ENCODE peak calls at places on chromosome 17, in five cellular contexts. M, T, N, S and H are unnamed samples.

GRCh38 chr17:60461584-60461983 is 39.3 kb downstream of the CHCT1 start:
- DNase-seq in T (no peak), S (no peak), M (no peak), N (no peak), H (no peak)

GRCh38 chr17:29905086-29905878 is 24.7 kb downstream of the SSH2 start:
- DNase-seq in S (no peak), N (no peak), M (no peak), T (no peak), H (no peak)

GRCh38 chr17:76266244-76266938 is 1.2 kb downstream of the UBALD2 start:
- DNase-seq in S (no peak), M (peak), N (no peak), T (peak), H (peak)

GRCh38 chr17:18928726-18929125 is 23.2 kb upstream of the SLC5A10 start:
- DNase-seq in S (no peak), T (peak), N (no peak), M (no peak), H (no peak)

GRCh38 chr17:44552361-44552760 is 4.9 kb upstream of the FZD2 start:
- DNase-seq in N (peak), T (no peak), M (no peak), S (no peak), H (no peak)

GRCh38 chr17:65557349-65558310 is 3.8 kb downstream of the AXIN2 start:
- DNase-seq in S (peak), N (peak), M (no peak), T (no peak), H (no peak)

GRCh38 chr17:51407576-51407975 is 147.2 kb downstream of the UTP18 start:
- DNase-seq in N (no peak), S (no peak), M (no peak), T (no peak), H (no peak)

GRCh38 chr17:57158795-57159194 is 73.7 kb downstream of the AKAP1 start:
- DNase-seq in S (no peak), N (no peak), M (no peak), T (no peak), H (no peak)

GRCh38 chr17:30334421-30334820 is 564 bp upstream of the TMIGD1 start:
- DNase-seq in N (no peak), T (no peak), M (no peak), S (no peak), H (no peak)

GRCh38 chr17:49063652-49064051 is 66.5 kb downstream of the IGF2BP1 start:
- DNase-seq in S (no peak), T (no peak), N (no peak), M (no peak), H (no peak)

GRCh38 chr17:42166196-42166763 is 11.5 kb upstream of the RAB5C start:
- DNase-seq in N (no peak), T (no peak), S (no peak), M (no peak), H (no peak)

GRCh38 chr17:71580220-71580619 is 540.6 kb upstream of the SOX9 start:
- DNase-seq in M (no peak), T (no peak), S (no peak), N (no peak), H (no peak)

GRCh38 chr17:43389022-43389947 is 9.5 kb upstream of the ARL4D start:
- DNase-seq in S (peak), T (peak), N (peak), M (peak), H (peak)

GRCh38 chr17:72778161-72779151 is 314.0 kb downstream of the SLC39A11 start:
- DNase-seq in T (peak), M (peak), N (no peak), S (no peak), H (no peak)
- H3K4me3 ChIP-seq in T (no peak), M (no peak), N (no peak), S (no peak), H (no peak)

GRCh38 chr17:80779961-80780380 is 211.7 kb upstream of the CHMP6 start:
- DNase-seq in T (no peak), N (no peak), S (no peak), M (peak), H (peak)
- TF ChIP-seq CTCF in T (no peak), N (no peak), S (no peak), M (no peak), H (no peak)

DNA sequence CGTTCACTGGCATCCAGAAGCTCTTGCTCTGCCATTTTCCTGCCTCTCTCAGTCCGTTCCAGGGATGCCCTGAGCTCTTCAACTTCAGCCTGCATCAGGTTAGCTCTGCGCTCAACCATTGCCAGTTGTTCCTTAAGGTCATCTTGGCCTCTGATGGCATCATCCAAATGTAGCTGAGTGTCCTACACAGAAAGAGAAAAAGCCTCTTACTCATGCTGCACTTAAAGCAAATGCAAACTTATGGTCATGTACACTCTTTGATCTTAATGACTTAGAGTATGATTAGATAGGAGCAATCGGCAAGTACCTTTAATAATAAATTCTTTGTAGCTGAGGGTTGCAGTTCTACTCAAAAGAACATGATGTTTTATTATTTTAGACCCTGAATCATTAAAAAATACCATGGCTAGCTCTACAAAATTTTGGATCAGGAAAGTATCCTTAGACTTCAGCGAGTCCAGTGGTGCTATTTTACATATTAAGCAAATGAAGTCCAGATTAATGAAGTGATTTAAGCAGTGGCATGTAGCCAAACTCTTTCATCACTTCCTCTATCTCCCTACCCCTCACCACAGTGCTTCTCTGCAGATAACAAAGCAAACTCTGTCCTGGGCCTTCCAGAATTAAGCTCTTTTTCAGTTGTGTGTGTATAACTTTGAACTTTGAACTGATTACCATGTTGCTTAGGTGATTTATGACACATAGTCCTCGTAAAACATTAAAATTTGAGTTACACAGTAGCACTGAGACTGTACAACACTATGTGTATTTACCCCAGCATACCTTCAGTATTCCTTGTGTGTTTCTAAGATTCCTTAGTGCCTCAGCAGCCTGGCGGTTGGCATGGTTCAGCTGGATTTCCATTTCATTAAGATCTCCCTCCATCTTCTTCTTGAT is 22.1 kb downstream of the MYH4 start:
- DNase-seq in M (no peak), S (no peak), T (no peak), N (peak), H (peak)
- TF ChIP-seq MAX in M (no peak), S (no peak), T (no peak), N (no peak), H (no peak)

GRCh38 chr17:66836063-66837005 is 1.4 kb downstream of the CACNG5 start:
- DNase-seq in S (no peak), T (no peak), N (no peak), M (no peak), H (no peak)
- H3K4me3 ChIP-seq in S (no peak), T (no peak), N (no peak), M (no peak), H (no peak)

DNA sequence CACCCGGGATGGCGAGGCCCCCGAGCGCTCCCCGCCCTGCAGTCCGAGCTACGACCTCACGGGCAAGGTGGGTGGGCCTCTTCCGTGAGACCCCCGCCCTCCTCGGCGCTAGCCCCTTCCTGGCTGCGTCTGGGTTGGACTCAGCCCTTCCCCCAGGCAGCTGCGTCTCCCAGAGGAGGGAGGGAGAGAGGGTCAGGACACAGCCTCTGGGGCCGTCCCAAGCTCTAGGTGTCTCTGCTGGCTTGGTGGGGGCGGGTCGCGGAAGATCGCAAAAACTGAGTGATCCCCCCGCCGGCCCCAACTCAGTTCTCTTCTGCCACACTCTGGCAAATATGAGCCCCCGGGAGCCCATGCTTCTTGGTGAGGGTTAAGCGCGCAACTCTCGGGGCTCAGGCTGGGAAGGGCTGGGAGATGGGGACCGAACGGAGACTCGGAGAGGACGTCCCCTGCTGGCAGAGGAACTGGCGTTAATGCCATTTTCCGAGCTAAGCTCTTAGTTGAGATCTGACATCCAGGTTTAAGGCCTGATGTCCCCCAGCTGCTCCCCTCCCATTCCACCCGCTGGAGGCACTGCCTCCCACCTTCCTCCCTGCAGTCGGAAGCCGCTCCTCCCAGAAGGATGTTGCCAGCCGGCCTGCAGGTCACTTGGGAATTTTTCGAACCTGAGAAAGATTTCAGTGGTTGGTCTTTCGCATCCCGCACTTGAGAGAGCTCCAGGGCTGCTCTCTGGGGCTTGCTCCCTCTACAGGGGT is 419 bp downstream of the RAB37 start:
- DNase-seq in T (no peak), N (peak), M (peak), S (peak), H (peak)
- TF ChIP-seq CTCF in T (peak), N (peak), M (peak), S (peak), H (peak)